ENCODE peak calls at places on chromosomes 12 and 14, in six cellular contexts. Y, C, K, T, A and M are unnamed samples.

GRCh38 chr14:54643696-54644176 is 76.8 kb downstream of the SAMD4A start:
- DNase-seq in C (no peak), Y (no peak), K (no peak), A (no peak), T (no peak), M (no peak)

GRCh38 chr12:118374909-118375308 is 1.4 kb upstream of the SUDS3 start:
- DNase-seq in K (no peak), Y (no peak), C (no peak), A (no peak), T (no peak), M (no peak)

GRCh38 chr14:61281911-61282310 is 773 bp upstream of the TMEM30B start:
- DNase-seq in C (no peak), Y (no peak), A (no peak), T (no peak), K (no peak), M (no peak)

GRCh38 chr12:11718768-11719253 is 69.3 kb downstream of the ETV6 start:
- DNase-seq in K (peak; percentile 94), C (no peak), T (no peak), Y (no peak), A (no peak), M (no peak)

GRCh38 chr14:30108975-30109700 is 181.5 kb upstream of the PRKD1 start:
- DNase-seq in K (no peak), T (no peak), Y (no peak), C (no peak), A (no peak), M (no peak)

GRCh38 chr12:79555006-79555925 is 135.5 kb downstream of the PAWR start:
- DNase-seq in T (peak; percentile 21), Y (peak; percentile 64), K (peak; percentile 57), C (no peak), A (no peak), M (no peak)

GRCh38 chr12:103742349-103742784 is 98.7 kb downstream of the NT5DC3 start:
- DNase-seq in C (no peak), Y (no peak), K (peak; percentile 24), A (no peak), T (peak; percentile 35), M (no peak)

GRCh38 chr12:101719566-101719965 is 19.7 kb downstream of the SYCP3 start:
- DNase-seq in K (no peak), A (no peak), T (no peak), C (no peak), Y (no peak), M (no peak)

GRCh38 chr12:132505105-132505851 is 15.3 kb downstream of the FBRSL1 start:
- DNase-seq in Y (no peak), T (no peak), K (no peak), A (peak; percentile 47), C (no peak), M (peak; percentile 47)

GRCh38 chr14:66965831-66966230 is 223.4 kb upstream of the GARIN2 start:
- DNase-seq in T (no peak), C (no peak), K (no peak), Y (no peak), A (no peak), M (no peak)

GRCh38 chr14:70317969-70318634 is 41.4 kb downstream of the COX16 start:
- DNase-seq in T (peak; percentile 84), C (no peak), Y (peak; percentile 81), K (peak; percentile 39), A (no peak), M (no peak)
- TF ChIP-seq CTCF in T (peak; percentile 17), C (peak; percentile 13), Y (peak; percentile 87), K (peak; percentile 49), A (peak; percentile 45), M (peak; percentile 57)

GRCh38 chr12:2250797-2251196 is 198.0 kb downstream of the CACNA1C start:
- DNase-seq in A (no peak), K (no peak), Y (no peak), T (no peak), C (no peak), M (no peak)
- H3K4me1 ChIP-seq in A (no peaks in the 10 kb centered on the region), K (peaks cover 8% of the 10 kb centered on the region), Y (peaks cover 13% of the 10 kb centered on the region), T (no peaks in the 10 kb centered on the region), C (no peaks in the 10 kb centered on the region), M (peaks cover 85% of the 10 kb centered on the region)

GRCh38 chr12:58919271-58920101 is 818 bp downstream of the LRIG3 start:
- DNase-seq in K (peak; percentile 68), T (peak; percentile 54), Y (peak; percentile 45), A (no peak), C (peak; percentile 53), M (no peak)
- H3K27ac ChIP-seq in K (peak overlapping the region; percentile 77), T (peak overlapping the region; percentile 94), Y (peak overlapping the region; percentile 94), A (peak overlapping the region; percentile 91), C (peak overlapping the region; percentile 96), M (peak overlapping the region; percentile 90)

GRCh38 chr12:91332305-91332704 is 149.7 kb upstream of the DCN start:
- DNase-seq in T (no peak), K (no peak), Y (no peak), C (no peak), A (no peak), M (no peak)
- TF ChIP-seq CTCF in T (no peak), K (no peak), Y (peak; percentile 37), C (no peak), A (no peak), M (peak; percentile 30)